ENCODE peak calls at places on chromosomes 13 and 19, in four cellular contexts. M, Y, S and Z are unnamed samples.

GRCh38 chr19:2171349-2172145 is 7.8 kb downstream of the DOT1L start:
- DNase-seq in S (peak; percentile 55), M (no peak), Y (peak; percentile 94), Z (peak; percentile 94)

GRCh38 chr19:19662866-19663291 is 597 bp downstream of the ATP13A1 start:
- DNase-seq in Y (no peak), M (no peak), S (no peak), Z (no peak)

GRCh38 chr19:40445006-40445312 is 824 bp upstream of the SERTAD3 start:
- DNase-seq in S (no peak), M (no peak), Y (no peak), Z (no peak)

GRCh38 chr13:77492982-77493381 is 42.5 kb upstream of the SCEL start:
- DNase-seq in S (peak; percentile 42), Y (no peak), M (no peak), Z (no peak)

GRCh38 chr13:99496322-99497142 is 4.7 kb upstream of the TM9SF2 start:
- DNase-seq in S (peak; percentile 30), Y (peak; percentile 73), M (no peak), Z (peak; percentile 65)

GRCh38 chr19:246551-246950 is 44.7 kb downstream of the PLPP2 start:
- DNase-seq in S (no peak), M (no peak), Y (peak; percentile 47), Z (no peak)

GRCh38 chr13:94710881-94711560 is 1.3 kb downstream of the SOX21 start:
- DNase-seq in M (no peak), Y (no peak), S (no peak), Z (no peak)

GRCh38 chr19:10194500-10195198 is at the start of gene DNMT1:
- DNase-seq in M (peak; percentile 77), Y (peak; percentile 98), S (peak; percentile 97), Z (peak; percentile 99)

GRCh38 chr13:91652389-91652788 is 254.0 kb downstream of the GPC5 start:
- DNase-seq in Y (no peak), M (no peak), S (no peak), Z (no peak)

GRCh38 chr19:41887711-41888382 is 4.9 kb downstream of the ARHGEF1 start:
- DNase-seq in Y (peak; percentile 92), S (no peak), M (no peak), Z (peak; percentile 90)

GRCh38 chr13:30464496-30465351 is 1.0 kb downstream of the HMGB1 start:
- DNase-seq in M (no peak), S (peak; percentile 83), Y (peak; percentile 81), Z (peak; percentile 79)

GRCh38 chr19:46945668-46946067 is 74.0 kb upstream of the NPAS1 start:
- DNase-seq in S (peak; percentile 28), Y (no peak), M (no peak), Z (no peak)

GRCh38 chr19:2381151-2381822 is 21.2 kb downstream of the TMPRSS9 start:
- DNase-seq in Y (no peak), S (peak; percentile 18), M (no peak), Z (no peak)

GRCh38 chr13:88627071-88627470 is 955.9 kb downstream of the SLITRK5 start:
- DNase-seq in Y (no peak), S (no peak), M (no peak), Z (no peak)

GRCh38 chr13:49669735-49670309 is 21.5 kb downstream of the EBPL start:
- DNase-seq in Y (no peak), S (peak; percentile 86), M (no peak), Z (peak; percentile 14)

GRCh38 chr13:80817979-80818378 is 477.1 kb upstream of the SPRY2 start:
- DNase-seq in M (no peak), Y (no peak), S (no peak), Z (no peak)

GRCh38 chr13:42272115-42272756 is at the start of gene AKAP11:
- DNase-seq in M (no peak), Y (peak; percentile 65), S (peak; percentile 60), Z (peak; percentile 67)

GRCh38 chr13:33262997-33263396 is 22.6 kb downstream of the STARD13 start:
- DNase-seq in M (no peak), Y (no peak), S (no peak), Z (no peak)

GRCh38 chr13:113618455-113618854 is 33.9 kb downstream of the TFDP1 start:
- DNase-seq in Y (no peak), M (no peak), S (no peak), Z (no peak)

GRCh38 chr13:59478908-59479307 is 684.8 kb downstream of the DIAPH3 start:
- DNase-seq in M (no peak), Y (no peak), S (no peak), Z (no peak)

GRCh38 chr19:43774103-43774939 is 6.5 kb downstream of the KCNN4 start:
- DNase-seq in S (peak; percentile 53), M (no peak), Y (no peak), Z (no peak)

GRCh38 chr19:29478578-29479565 is 46.9 kb upstream of the VSTM2B start:
- DNase-seq in S (no peak), Y (peak; percentile 12), M (no peak), Z (peak; percentile 23)

GRCh38 chr19:14106840-14107239 is 10.7 kb downstream of the PRKACA start:
- DNase-seq in Y (no peak), M (no peak), S (no peak), Z (no peak)

GRCh38 chr13:27104606-27105005 is 67.0 kb downstream of the USP12 start:
- DNase-seq in S (no peak), Y (no peak), M (no peak), Z (no peak)

GRCh38 chr19:45376045-45376724 is 5.8 kb upstream of the ERCC2 start:
- DNase-seq in Y (no peak), S (peak; percentile 73), M (peak; percentile 86), Z (no peak)

GRCh38 chr13:59730026-59730425 is 433.7 kb downstream of the DIAPH3 start:
- DNase-seq in S (no peak), M (no peak), Y (no peak), Z (no peak)

GRCh38 chr19:16273005-16273404 is 51.6 kb upstream of the KLF2 start:
- DNase-seq in Y (no peak), M (no peak), S (no peak), Z (no peak)

GRCh38 chr13:72229067-72229466 is 362.1 kb upstream of the DACH1 start:
- DNase-seq in Y (no peak), M (no peak), S (no peak), Z (no peak)

GRCh38 chr19:18282021-18282787 is 782 bp upstream of the JUND start:
- DNase-seq in S (no peak), Y (peak; percentile 49), M (no peak), Z (peak; percentile 61)

GRCh38 chr13:101915333-101915732 is 462.9 kb downstream of the ITGBL1 start:
- DNase-seq in S (no peak), M (no peak), Y (no peak), Z (no peak)

GRCh38 chr19:36604656-36605100 is 435 bp upstream of the ZNF382 start:
- DNase-seq in S (peak; percentile 17), M (no peak), Y (peak; percentile 90), Z (peak; percentile 88)

GRCh38 chr19:45244133-45244532 is 1.1 kb downstream of the EXOC3L2 start:
- DNase-seq in M (no peak), S (no peak), Y (no peak), Z (no peak)

GRCh38 chr19:35673121-35673804 is 6.9 kb downstream of the UPK1A start:
- DNase-seq in S (peak; percentile 18), Y (peak; percentile 58), M (no peak), Z (peak; percentile 63)

GRCh38 chr13:21673592-21674270 is 2.9 kb downstream of the FGF9 start:
- DNase-seq in M (no peak), S (peak; percentile 31), Y (peak; percentile 44), Z (peak; percentile 48)

GRCh38 chr13:112958127-112958989 is 10.7 kb upstream of the MCF2L start:
- DNase-seq in S (no peak), Y (no peak), M (no peak), Z (no peak)

GRCh38 chr19:38800577-38801347 is 11.8 kb downstream of the LGALS7B start:
- DNase-seq in Y (no peak), M (no peak), S (no peak), Z (no peak)

GRCh38 chr13:36518707-36519106 is 86.4 kb downstream of the CCNA1 start:
- DNase-seq in S (no peak), Y (no peak), M (no peak), Z (no peak)

GRCh38 chr19:5949792-5950305 is 28.1 kb downstream of the RANBP3 start:
- DNase-seq in M (no peak), S (no peak), Y (peak; percentile 46), Z (peak; percentile 38)

GRCh38 chr13:35309711-35310110 is 166.8 kb downstream of the MAB21L1 start:
- DNase-seq in M (no peak), S (no peak), Y (no peak), Z (no peak)

GRCh38 chr13:81745391-81745790 is 1404.5 kb upstream of the SPRY2 start:
- DNase-seq in S (no peak), M (no peak), Y (no peak), Z (no peak)